ENCODE peak calls at places on chromosome 1, in nine cellular contexts. O is NCI-H1417, U is GOT3, R is B cell, H is stomach, A is left lung, P is GM13977, K is T1000, T is transverse colon. E is an unnamed sample.

GRCh38 chr1:20207546-20207945 is 21.2 kb upstream of the PLA2G2C start:
- DNase-seq in O (no peak), U (no peak), R (no peak), H (no peak), A (no peak), P (no peak), K (no peak), T (no peak), E (no peak)

GRCh38 chr1:245434285-245434684 is 279.5 kb downstream of the KIF26B start:
- DNase-seq in O (no peak), U (no peak), R (no peak), H (no peak), A (no peak), P (no peak), K (no peak), T (no peak), E (no peak)

GRCh38 chr1:224668991-224669390 is 52.9 kb downstream of the CNIH3 start:
- DNase-seq in O (no peak), U (no peak), R (no peak), H (no peak), A (no peak), P (no peak), K (no peak), T (no peak), E (no peak)

GRCh38 chr1:168755800-168756418 is 26.9 kb upstream of the DPT start:
- DNase-seq in O (peak), U (no peak), R (no peak), H (no peak), A (no peak), P (no peak), K (no peak), T (no peak), E (no peak)

GRCh38 chr1:232682248-232682647 is 52.3 kb upstream of the SIPA1L2 start:
- DNase-seq in O (no peak), U (no peak), R (no peak), H (peak), A (no peak), P (no peak), K (no peak), T (peak), E (no peak)

GRCh38 chr1:206074839-206075238 is 21.9 kb downstream of the RHEX start:
- DNase-seq in O (no peak), U (no peak), R (no peak), H (no peak), A (no peak), P (no peak), K (no peak), T (no peak), E (no peak)

GRCh38 chr1:1088801-1089680 is 14.9 kb upstream of the RNF223 start:
- DNase-seq in O (no peak), U (no peak), R (peak), H (no peak), A (peak), P (no peak), K (no peak), T (peak), E (peak)

GRCh38 chr1:36673207-36673606 is 190.5 kb upstream of the CSF3R start:
- DNase-seq in O (no peak), U (no peak), R (no peak), H (no peak), A (no peak), P (no peak), K (no peak), T (no peak), E (no peak)

GRCh38 chr1:188669715-188670114 is 1807.9 kb downstream of the BRINP3 start:
- DNase-seq in O (peak), U (no peak), R (no peak), H (no peak), A (no peak), P (no peak), K (no peak), T (no peak), E (no peak)

GRCh38 chr1:228989992-228990827 is 254.9 kb downstream of the RHOU start:
- DNase-seq in O (peak), U (no peak), R (peak), H (peak), A (no peak), P (no peak), K (no peak), T (peak), E (no peak)

E was measured in CD8-positive, alpha-beta memory T cell.